ENCODE peak calls at places on chromosomes 16 and 17, in eight cellular contexts. F, O, M, T, I, H, V and R are unnamed samples.

GRCh38 chr16:87919681-87919994 is 16.7 kb downstream of the CA5A start:
- DNase-seq in T (no peak), V (no peak), O (no peak), I (no peak), F (no peak), M (no peak), H (no peak), R (no peak)

GRCh38 chr17:43367588-43368242 is 31.1 kb upstream of the ARL4D start:
- DNase-seq in O (peak), T (no peak), F (no peak), M (peak), I (no peak), V (peak), H (peak), R (peak)

GRCh38 chr16:4086153-4086552 is 30.1 kb downstream of the ADCY9 start:
- DNase-seq in V (no peak), F (no peak), O (no peak), M (no peak), H (no peak), T (no peak), I (peak), R (no peak)

GRCh38 chr16:80788016-80788415 is 16.4 kb downstream of the CDYL2 start:
- DNase-seq in V (no peak), O (peak), I (no peak), M (no peak), H (no peak), T (no peak), F (no peak), R (no peak)

GRCh38 chr16:88617268-88618031 is 20.9 kb upstream of the IL17C start:
- DNase-seq in H (no peak), V (no peak), I (no peak), T (no peak), M (no peak), F (no peak), O (no peak), R (no peak)

GRCh38 chr17:28147026-28147425 is 104.5 kb downstream of the NLK start:
- DNase-seq in M (no peak), I (no peak), H (no peak), T (no peak), V (no peak), O (no peak), F (peak), R (no peak)

GRCh38 chr17:65809366-65809765 is 247.9 kb upstream of the AXIN2 start:
- DNase-seq in T (no peak), H (no peak), M (no peak), F (no peak), I (no peak), O (no peak), V (no peak), R (no peak)

GRCh38 chr16:21150375-21151001 is at the start of gene DNAH3:
- DNase-seq in M (no peak), H (no peak), F (no peak), O (no peak), V (no peak), I (no peak), T (no peak), R (no peak)

GRCh38 chr16:62638964-62639861 is 603.0 kb upstream of the CDH8 start:
- DNase-seq in F (no peak), V (no peak), O (no peak), H (no peak), I (no peak), M (no peak), T (no peak), R (no peak)

DNA sequence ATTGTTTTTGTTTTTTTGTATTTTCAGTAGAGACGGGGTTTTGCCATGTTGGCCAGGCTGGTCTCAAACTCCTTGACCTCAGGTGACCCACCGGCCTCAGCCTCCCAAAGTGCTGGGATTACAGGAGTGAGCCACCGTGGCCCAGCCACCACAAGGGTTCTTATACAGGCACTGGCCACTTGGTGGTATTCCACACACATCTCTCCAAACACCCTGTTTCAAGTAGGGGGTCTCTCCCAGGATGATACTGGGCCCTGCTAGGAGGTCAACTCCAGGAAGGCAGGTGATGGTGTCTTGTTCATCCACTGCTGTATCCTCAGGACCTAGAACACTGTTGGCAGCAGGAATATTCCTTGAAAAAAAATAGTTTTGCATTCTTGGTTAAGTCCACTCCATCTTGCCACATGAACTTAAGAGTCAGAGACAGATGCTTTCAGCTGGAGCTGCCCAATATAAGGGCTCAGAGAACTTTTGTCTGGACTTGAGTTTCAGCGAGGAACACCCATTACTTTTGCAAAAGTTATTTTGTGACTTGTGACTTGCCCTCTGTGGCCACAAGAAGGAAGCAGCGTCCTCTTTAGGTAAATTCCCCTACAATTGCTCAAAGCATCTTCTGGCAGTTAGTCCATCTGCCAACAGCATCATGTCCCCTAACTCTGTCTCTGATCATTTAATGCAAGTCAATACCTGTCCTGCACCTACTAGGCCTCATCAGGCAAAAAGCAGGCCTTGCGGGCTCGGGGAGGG is 7.4 kb upstream of the EEF2K start:
- DNase-seq in I (no peak), H (no peak), F (no peak), M (peak), V (no peak), O (no peak), T (no peak), R (no peak)
- TF ChIP-seq CTCF in I (no peak), H (no peak), F (no peak), M (peak), V (no peak), O (no peak), T (no peak), R (no peak)

GRCh38 chr17:35773129-35773528 is 12.4 kb downstream of the C17orf50 start:
- DNase-seq in T (no peak), O (no peak), V (no peak), M (no peak), F (no peak), H (no peak), I (no peak), R (no peak)

GRCh38 chr17:35766489-35766877 is 5.8 kb downstream of the C17orf50 start:
- DNase-seq in I (no peak), F (no peak), H (no peak), O (no peak), M (no peak), T (no peak), V (no peak), R (no peak)

GRCh38 chr17:35766903-35767510 is 6.3 kb downstream of the C17orf50 start:
- DNase-seq in H (peak), T (no peak), F (peak), V (no peak), O (peak), M (peak), I (no peak), R (peak)

GRCh38 chr17:35768796-35769195 is 8.1 kb downstream of the C17orf50 start:
- DNase-seq in F (no peak), O (no peak), I (no peak), H (no peak), V (no peak), M (no peak), T (no peak), R (no peak)

GRCh38 chr17:35769895-35770486 is 9.3 kb downstream of the C17orf50 start:
- DNase-seq in M (no peak), V (no peak), I (no peak), F (no peak), T (no peak), O (no peak), H (no peak), R (no peak)
- TF ChIP-seq CTCF in M (peak), V (no peak), I (no peak), F (peak), T (no peak), O (no peak), H (peak), R (peak)

DNA sequence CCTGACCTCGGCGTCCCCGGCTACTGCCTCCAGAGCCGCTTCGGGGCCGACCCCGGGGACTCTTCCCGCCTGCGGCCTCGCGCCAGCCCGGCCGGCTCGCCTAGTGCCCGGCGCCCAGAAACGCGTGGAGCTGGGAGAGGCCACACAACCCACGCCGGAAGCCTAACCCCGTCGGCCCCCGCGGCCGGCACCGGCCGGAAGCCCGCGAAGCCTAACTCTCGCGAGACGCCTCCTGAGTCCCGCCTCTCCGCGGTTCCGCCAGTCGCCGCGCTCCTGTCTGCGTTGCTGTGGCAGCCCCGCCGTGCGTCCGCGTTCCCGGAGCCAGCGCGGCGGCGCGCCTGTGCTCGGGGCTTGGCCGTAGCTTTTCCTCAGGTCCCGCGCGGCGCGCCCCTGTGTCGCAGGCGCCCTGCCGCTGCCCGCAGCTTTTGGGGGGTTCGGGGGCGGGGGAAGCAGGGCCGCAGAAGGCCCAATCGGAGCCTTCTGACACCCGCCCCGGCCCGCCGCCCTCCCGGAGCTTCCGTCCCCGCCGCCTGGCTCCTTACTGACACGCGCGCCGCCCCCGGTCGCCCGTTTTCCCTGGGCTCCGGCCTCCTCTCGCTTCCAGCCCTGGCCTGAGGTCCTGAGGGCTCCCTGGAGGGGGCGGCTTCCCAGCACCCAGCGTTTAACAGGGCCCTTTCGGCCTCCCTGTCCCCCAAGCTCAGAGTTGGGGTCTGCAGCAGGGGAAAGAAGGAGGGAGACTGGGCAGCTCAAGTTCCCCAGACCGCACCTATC is 21.7 kb downstream of the NPTX1 start:
- DNase-seq in M (peak), O (peak), T (peak), V (peak), F (peak), H (peak), I (peak), R (peak)
- TF ChIP-seq CTCF in M (peak), O (no peak), T (no peak), V (no peak), F (no peak), H (no peak), I (no peak), R (no peak)

DNA sequence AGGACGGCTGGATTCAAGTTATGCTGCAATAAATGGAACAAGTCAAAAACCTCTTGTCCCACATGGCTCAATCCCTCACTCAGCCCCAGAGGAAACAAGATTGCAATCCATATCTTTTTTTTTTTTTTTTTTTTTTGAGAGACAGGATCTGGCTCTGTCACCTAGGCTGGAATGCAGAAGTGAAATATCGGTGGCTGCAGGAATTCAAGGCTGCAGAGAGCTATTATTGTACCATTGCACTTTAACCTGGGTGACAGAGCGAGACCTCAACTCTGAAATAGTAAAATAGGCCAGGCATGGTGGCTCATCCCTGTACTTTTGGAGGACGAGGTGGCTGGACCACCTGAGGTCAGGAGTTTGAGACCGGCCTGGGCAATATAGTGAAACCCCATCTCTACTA is 2.7 kb upstream of the PDE6G start:
- DNase-seq in H (no peak), I (no peak), M (no peak), V (no peak), T (no peak), F (no peak), O (no peak), R (no peak)
- TF ChIP-seq CTCF in H (no peak), I (no peak), M (no peak), V (no peak), T (no peak), F (no peak), O (no peak), R (no peak)

GRCh38 chr16:68380676-68381362 is 67.5 kb downstream of the SMPD3 start:
- DNase-seq in M (no peak), I (no peak), O (no peak), F (no peak), H (no peak), T (no peak), V (no peak), R (no peak)

GRCh38 chr16:68380348-68380670 is 68.0 kb downstream of the SMPD3 start:
- DNase-seq in V (no peak), H (no peak), O (no peak), I (no peak), M (no peak), F (no peak), T (no peak), R (no peak)

GRCh38 chr16:68379472-68380347 is 68.6 kb downstream of the SMPD3 start:
- DNase-seq in M (no peak), T (no peak), H (no peak), I (no peak), V (no peak), O (no peak), F (no peak), R (peak)

GRCh38 chr16:68382296-68382718 is 66.0 kb downstream of the SMPD3 start:
- DNase-seq in F (no peak), I (no peak), H (peak), O (no peak), M (peak), T (no peak), V (no peak), R (peak)

DNA sequence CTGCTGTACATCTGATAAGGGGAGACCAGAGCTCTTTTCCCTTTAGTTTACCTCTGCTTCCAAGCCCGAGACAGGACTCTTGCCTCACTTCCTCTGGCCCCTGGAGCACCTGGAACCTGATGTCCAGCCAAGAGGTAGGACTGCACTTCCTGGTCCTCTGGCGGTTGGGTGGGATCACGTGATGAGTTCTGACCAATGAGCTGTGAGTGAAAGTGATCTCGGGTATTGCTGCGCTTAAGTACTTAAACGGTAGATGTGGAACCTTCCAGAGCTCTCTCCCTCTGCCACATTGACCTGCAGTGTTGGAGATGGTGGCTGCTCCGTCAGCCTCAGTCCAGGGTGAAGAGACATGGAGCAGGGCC is 67.0 kb downstream of the SMPD3 start:
- DNase-seq in M (no peak), T (no peak), O (no peak), F (no peak), I (no peak), V (no peak), H (no peak), R (no peak)
- TF ChIP-seq CTCF in M (no peak), T (no peak), O (no peak), F (no peak), I (no peak), V (no peak), H (no peak), R (no peak)

GRCh38 chr16:10031473-10031872 is 150.8 kb downstream of the GRIN2A start:
- DNase-seq in T (no peak), O (no peak), F (no peak), V (no peak), H (no peak), M (no peak), I (no peak), R (no peak)
- TF ChIP-seq CTCF in T (no peak), O (no peak), F (no peak), V (no peak), H (no peak), M (peak), I (peak), R (no peak)

GRCh38 chr17:69639096-69639495 is 224.6 kb downstream of the MAP2K6 start:
- DNase-seq in O (no peak), I (no peak), M (no peak), H (no peak), T (no peak), V (no peak), F (no peak), R (no peak)

GRCh38 chr17:69637399-69638165 is 223.1 kb downstream of the MAP2K6 start:
- DNase-seq in T (no peak), O (peak), V (no peak), I (no peak), H (no peak), M (no peak), F (no peak), R (no peak)

GRCh38 chr17:69640073-69640472 is 225.6 kb downstream of the MAP2K6 start:
- DNase-seq in I (no peak), O (no peak), M (no peak), F (no peak), V (no peak), H (no peak), T (no peak), R (no peak)

GRCh38 chr17:69638516-69638915 is 224.0 kb downstream of the MAP2K6 start:
- DNase-seq in T (no peak), V (no peak), F (peak), H (no peak), O (no peak), M (no peak), I (no peak), R (no peak)

DNA sequence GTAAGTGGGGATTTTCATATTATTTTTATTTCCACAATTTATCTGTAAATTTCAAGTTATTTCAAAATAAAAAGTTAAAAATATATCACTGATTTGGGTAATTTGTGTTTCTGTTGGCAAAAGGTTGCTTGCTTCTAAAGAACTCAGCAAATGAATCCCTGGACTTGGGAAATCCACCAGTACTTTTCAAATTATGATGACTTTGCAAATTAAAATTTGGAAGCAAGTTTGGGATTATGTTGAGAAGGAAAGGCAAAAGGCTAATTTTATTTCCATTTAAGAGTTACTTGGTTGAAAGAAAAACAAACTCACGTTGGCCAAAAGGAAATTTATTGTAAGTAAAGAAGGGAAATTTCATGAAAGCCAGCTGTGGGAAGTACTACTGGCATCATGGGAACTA is 220.3 kb downstream of the MAP2K6 start:
- DNase-seq in V (no peak), I (no peak), O (no peak), M (no peak), H (no peak), T (no peak), F (no peak), R (no peak)
- TF ChIP-seq CTCF in V (no peak), I (no peak), O (no peak), M (no peak), H (no peak), T (no peak), F (no peak), R (no peak)

DNA sequence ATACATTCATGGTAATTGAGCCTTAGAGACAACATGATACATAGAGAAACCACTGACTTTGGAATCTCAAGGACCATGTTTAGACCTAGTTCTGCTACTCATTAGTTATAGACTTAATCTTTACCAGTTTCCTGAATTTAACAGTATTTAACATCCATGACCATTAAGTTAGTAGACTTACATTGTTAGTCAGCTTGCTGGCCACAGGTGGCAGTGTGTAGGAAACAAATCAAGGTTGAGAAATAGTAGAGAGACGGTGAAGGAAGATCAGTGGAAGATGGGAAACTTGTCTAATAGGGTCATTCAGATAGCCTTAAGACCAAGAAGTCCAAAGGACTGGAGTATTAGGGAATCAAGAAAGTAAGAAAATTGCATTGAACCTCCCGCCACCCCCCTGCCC is 31.0 kb downstream of the OMG start:
- DNase-seq in T (no peak), I (no peak), F (no peak), H (no peak), O (no peak), V (no peak), M (peak), R (no peak)
- TF ChIP-seq CTCF in T (peak), I (no peak), F (no peak), H (no peak), O (peak), V (peak), M (peak), R (no peak)

GRCh38 chr16:2339521-2340484 is 725 bp downstream of the ABCA3 start:
- DNase-seq in V (peak), I (peak), T (peak), M (no peak), O (no peak), H (peak), F (peak), R (peak)
- TF ChIP-seq CTCF in V (no peak), I (no peak), T (no peak), M (no peak), O (no peak), H (no peak), F (no peak), R (no peak)

GRCh38 chr17:46008591-46008990 is 9.5 kb downstream of the STH start:
- DNase-seq in I (no peak), T (no peak), F (no peak), O (no peak), V (no peak), H (no peak), M (no peak), R (no peak)

GRCh38 chr17:46011711-46012505 is 12.9 kb downstream of the STH start:
- DNase-seq in M (no peak), H (no peak), T (no peak), I (no peak), V (no peak), O (no peak), F (no peak), R (no peak)

GRCh38 chr17:46012506-46013079 is 13.5 kb downstream of the STH start:
- DNase-seq in M (no peak), F (no peak), I (no peak), T (no peak), V (no peak), O (no peak), H (no peak), R (no peak)

GRCh38 chr17:46009681-46010596 is 10.9 kb downstream of the STH start:
- DNase-seq in F (no peak), H (no peak), M (no peak), I (no peak), V (no peak), O (no peak), T (no peak), R (no peak)

GRCh38 chr17:46010597-46011186 is 11.6 kb downstream of the STH start:
- DNase-seq in F (no peak), I (no peak), V (no peak), H (no peak), O (no peak), T (no peak), M (no peak), R (no peak)
- TF ChIP-seq CTCF in F (no peak), I (no peak), V (no peak), H (no peak), O (no peak), T (no peak), M (no peak), R (no peak)